ENCODE peak calls at places on chromosomes 1 and 21, in seven cellular contexts. One of them, this sample, is unnamed.

GRCh38 chr1:247100676-247101279 is 3.4 kb downstream of the ZNF669 start:
- DNase-seq in cardiac fibroblast: no peak
- DNase-seq in fibroblast of the aortic adventitia: no peak
- DNase-seq in stomach: no peak
- DNase-seq in astrocyte of the spinal cord: no peak
- DNase-seq in GM23338: no peak
- DNase-seq in BE2C: no peak
- DNase-seq in this sample: no peak

GRCh38 chr1:26831546-26832248 is 5.2 kb downstream of the ZDHHC18 start:
- DNase-seq in cardiac fibroblast: peak
- DNase-seq in fibroblast of the aortic adventitia: no peak
- DNase-seq in stomach: no peak
- DNase-seq in astrocyte of the spinal cord: no peak
- DNase-seq in GM23338: no peak
- DNase-seq in BE2C: no peak
- DNase-seq in this sample: peak

GRCh38 chr1:55412060-55412459 is 196.9 kb upstream of the USP24 start:
- DNase-seq in cardiac fibroblast: no peak
- DNase-seq in fibroblast of the aortic adventitia: no peak
- DNase-seq in stomach: no peak
- DNase-seq in astrocyte of the spinal cord: no peak
- DNase-seq in GM23338: no peak
- DNase-seq in BE2C: no peak
- DNase-seq in this sample: no peak

GRCh38 chr1:206497363-206497762 is 10.0 kb upstream of the RASSF5 start:
- DNase-seq in cardiac fibroblast: no peak
- DNase-seq in fibroblast of the aortic adventitia: no peak
- DNase-seq in stomach: no peak
- DNase-seq in astrocyte of the spinal cord: no peak
- DNase-seq in GM23338: no peak
- DNase-seq in BE2C: no peak
- DNase-seq in this sample: no peak

GRCh38 chr21:46152939-46153258 is 2.5 kb downstream of the FTCD start:
- DNase-seq in cardiac fibroblast: no peak
- DNase-seq in fibroblast of the aortic adventitia: no peak
- DNase-seq in stomach: no peak
- DNase-seq in astrocyte of the spinal cord: no peak
- DNase-seq in GM23338: no peak
- DNase-seq in BE2C: no peak
- DNase-seq in this sample: no peak

GRCh38 chr1:34163792-34164509 is 1.1 kb downstream of the CSMD2 start:
- DNase-seq in cardiac fibroblast: no peak
- DNase-seq in fibroblast of the aortic adventitia: peak
- DNase-seq in stomach: no peak
- DNase-seq in astrocyte of the spinal cord: peak
- DNase-seq in GM23338: peak
- DNase-seq in BE2C: no peak
- DNase-seq in this sample: no peak

GRCh38 chr21:24411429-24411828 is 1195.9 kb downstream of the MRPL39 start:
- DNase-seq in cardiac fibroblast: no peak
- DNase-seq in fibroblast of the aortic adventitia: no peak
- DNase-seq in stomach: no peak
- DNase-seq in astrocyte of the spinal cord: no peak
- DNase-seq in GM23338: no peak
- DNase-seq in BE2C: no peak
- DNase-seq in this sample: no peak

GRCh38 chr1:91507330-91507729 is 6.7 kb downstream of the CDC7 start:
- DNase-seq in cardiac fibroblast: peak
- DNase-seq in fibroblast of the aortic adventitia: peak
- DNase-seq in stomach: no peak
- DNase-seq in astrocyte of the spinal cord: no peak
- DNase-seq in GM23338: no peak
- DNase-seq in BE2C: no peak
- DNase-seq in this sample: no peak

GRCh38 chr1:109726007-109726406 is 14.0 kb downstream of the GSTM5 start:
- DNase-seq in cardiac fibroblast: no peak
- DNase-seq in fibroblast of the aortic adventitia: no peak
- DNase-seq in stomach: no peak
- DNase-seq in astrocyte of the spinal cord: no peak
- DNase-seq in GM23338: no peak
- DNase-seq in BE2C: no peak
- DNase-seq in this sample: peak

GRCh38 chr1:53543130-53543770 is 84.1 kb downstream of the DMRTB1 start:
- DNase-seq in cardiac fibroblast: no peak
- DNase-seq in fibroblast of the aortic adventitia: no peak
- DNase-seq in stomach: no peak
- DNase-seq in astrocyte of the spinal cord: no peak
- DNase-seq in GM23338: no peak
- DNase-seq in BE2C: no peak
- DNase-seq in this sample: peak

GRCh38 chr1:73674945-73675561 is 522.9 kb downstream of the LRRIQ3 start:
- DNase-seq in cardiac fibroblast: peak
- DNase-seq in fibroblast of the aortic adventitia: peak
- DNase-seq in stomach: no peak
- DNase-seq in astrocyte of the spinal cord: peak
- DNase-seq in GM23338: peak
- DNase-seq in BE2C: no peak
- DNase-seq in this sample: peak

GRCh38 chr21:14718957-14719356 is 172.8 kb upstream of the SAMSN1 start:
- DNase-seq in cardiac fibroblast: no peak
- DNase-seq in fibroblast of the aortic adventitia: no peak
- DNase-seq in stomach: no peak
- DNase-seq in astrocyte of the spinal cord: no peak
- DNase-seq in GM23338: no peak
- DNase-seq in BE2C: peak
- DNase-seq in this sample: no peak

GRCh38 chr1:150171801-150172200 is 22.1 kb downstream of the PLEKHO1 start:
- DNase-seq in cardiac fibroblast: no peak
- DNase-seq in fibroblast of the aortic adventitia: no peak
- DNase-seq in stomach: no peak
- DNase-seq in astrocyte of the spinal cord: no peak
- DNase-seq in GM23338: no peak
- DNase-seq in BE2C: no peak
- DNase-seq in this sample: no peak

GRCh38 chr1:219126267-219126862 is 47.3 kb upstream of the LYPLAL1 start:
- DNase-seq in cardiac fibroblast: peak
- DNase-seq in fibroblast of the aortic adventitia: peak
- DNase-seq in stomach: no peak
- DNase-seq in astrocyte of the spinal cord: no peak
- DNase-seq in GM23338: no peak
- DNase-seq in BE2C: no peak
- DNase-seq in this sample: peak

GRCh38 chr1:240765732-240766363 is 153.9 kb upstream of the GREM2 start:
- DNase-seq in cardiac fibroblast: peak
- DNase-seq in fibroblast of the aortic adventitia: peak
- DNase-seq in stomach: no peak
- DNase-seq in astrocyte of the spinal cord: peak
- DNase-seq in GM23338: peak
- DNase-seq in BE2C: no peak
- DNase-seq in this sample: peak

GRCh38 chr1:106200711-106201110 is 855.8 kb upstream of the PRMT6 start:
- DNase-seq in cardiac fibroblast: no peak
- DNase-seq in fibroblast of the aortic adventitia: no peak
- DNase-seq in stomach: no peak
- DNase-seq in astrocyte of the spinal cord: no peak
- DNase-seq in GM23338: no peak
- DNase-seq in BE2C: no peak
- DNase-seq in this sample: no peak

GRCh38 chr1:244302889-244303609 is 148.7 kb downstream of the ADSS2 start:
- DNase-seq in cardiac fibroblast: peak
- DNase-seq in fibroblast of the aortic adventitia: peak
- DNase-seq in stomach: no peak
- DNase-seq in astrocyte of the spinal cord: peak
- DNase-seq in GM23338: no peak
- DNase-seq in BE2C: no peak
- DNase-seq in this sample: peak

GRCh38 chr1:39656416-39656815 is 15.5 kb downstream of the NT5C1A start:
- DNase-seq in cardiac fibroblast: no peak
- DNase-seq in fibroblast of the aortic adventitia: no peak
- DNase-seq in stomach: no peak
- DNase-seq in astrocyte of the spinal cord: no peak
- DNase-seq in GM23338: no peak
- DNase-seq in BE2C: peak
- DNase-seq in this sample: no peak

GRCh38 chr1:119547306-119547705 is 40.3 kb downstream of the HSD3B1 start:
- DNase-seq in cardiac fibroblast: no peak
- DNase-seq in fibroblast of the aortic adventitia: no peak
- DNase-seq in stomach: no peak
- DNase-seq in astrocyte of the spinal cord: no peak
- DNase-seq in GM23338: no peak
- DNase-seq in BE2C: no peak
- DNase-seq in this sample: no peak

GRCh38 chr1:119546641-119547040 is 39.6 kb downstream of the HSD3B1 start:
- DNase-seq in cardiac fibroblast: no peak
- DNase-seq in fibroblast of the aortic adventitia: no peak
- DNase-seq in stomach: no peak
- DNase-seq in astrocyte of the spinal cord: no peak
- DNase-seq in GM23338: no peak
- DNase-seq in BE2C: no peak
- DNase-seq in this sample: no peak

GRCh38 chr1:119541389-119541788 is 34.4 kb downstream of the HSD3B1 start:
- DNase-seq in cardiac fibroblast: no peak
- DNase-seq in fibroblast of the aortic adventitia: no peak
- DNase-seq in stomach: no peak
- DNase-seq in astrocyte of the spinal cord: no peak
- DNase-seq in GM23338: no peak
- DNase-seq in BE2C: no peak
- DNase-seq in this sample: no peak

GRCh38 chr1:119542492-119542946 is 35.5 kb downstream of the HSD3B1 start:
- DNase-seq in cardiac fibroblast: peak
- DNase-seq in fibroblast of the aortic adventitia: peak
- DNase-seq in stomach: no peak
- DNase-seq in astrocyte of the spinal cord: no peak
- DNase-seq in GM23338: no peak
- DNase-seq in BE2C: no peak
- DNase-seq in this sample: no peak

DNA sequence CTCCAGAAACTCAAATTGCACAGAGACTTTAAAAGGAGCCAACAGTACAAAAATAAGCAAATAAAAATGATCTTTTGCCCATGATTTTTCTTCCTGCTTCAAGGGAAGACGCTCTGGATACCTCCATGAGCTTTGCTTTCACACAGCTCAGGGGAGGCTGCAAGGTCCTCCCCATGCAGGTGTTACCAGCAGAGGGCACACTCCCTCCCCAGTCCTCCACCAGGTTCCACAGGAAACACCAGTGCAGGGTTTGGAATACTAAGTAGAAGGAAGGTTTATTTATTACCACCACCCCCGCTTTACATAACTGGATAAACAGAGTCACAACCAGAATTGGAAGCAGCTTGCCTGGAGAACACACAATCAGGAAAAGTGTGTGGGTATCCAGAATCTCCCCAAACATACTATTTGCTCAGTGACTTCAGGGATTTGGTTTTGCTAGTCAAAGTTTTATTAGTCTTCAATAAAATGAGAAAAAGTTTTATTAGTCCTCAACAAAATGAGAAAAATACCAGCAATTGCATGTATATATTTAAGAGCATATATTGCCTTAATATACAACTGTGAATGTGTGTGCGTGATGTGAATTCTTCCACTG is 37.3 kb downstream of the HSD3B1 start:
- DNase-seq in cardiac fibroblast: no peak
- DNase-seq in fibroblast of the aortic adventitia: no peak
- DNase-seq in stomach: no peak
- DNase-seq in astrocyte of the spinal cord: no peak
- DNase-seq in GM23338: peak
- DNase-seq in BE2C: peak
- DNase-seq in this sample: peak
- TF ChIP-seq CTCF in cardiac fibroblast: peak
- TF ChIP-seq CTCF in fibroblast of the aortic adventitia: peak
- TF ChIP-seq CTCF in stomach: no peak
- TF ChIP-seq CTCF in astrocyte of the spinal cord: peak
- TF ChIP-seq CTCF in GM23338: peak
- TF ChIP-seq CTCF in BE2C: peak
- TF ChIP-seq CTCF in this sample: peak

DNA sequence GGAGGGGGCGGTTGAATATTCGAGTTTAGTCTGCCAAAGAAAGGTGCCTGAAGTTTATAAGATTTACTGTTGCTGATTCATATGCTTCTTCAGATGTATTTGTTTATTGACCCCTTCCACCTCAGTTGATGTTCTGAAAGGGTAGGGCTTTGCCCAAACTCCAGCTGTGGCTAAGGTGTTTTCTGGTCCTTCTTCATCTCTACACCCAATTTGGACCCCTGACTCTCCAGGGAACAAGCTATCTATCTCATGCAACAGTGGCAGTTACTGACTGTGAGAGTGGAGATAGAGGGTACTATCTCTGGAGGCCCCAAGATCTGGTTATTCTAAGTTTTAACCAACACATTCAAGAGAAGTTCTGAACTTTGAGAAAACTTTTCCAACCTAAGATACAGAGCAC is 12.6 kb upstream of the ALG14 start:
- DNase-seq in cardiac fibroblast: no peak
- DNase-seq in fibroblast of the aortic adventitia: no peak
- DNase-seq in stomach: no peak
- DNase-seq in astrocyte of the spinal cord: no peak
- DNase-seq in GM23338: no peak
- DNase-seq in BE2C: no peak
- DNase-seq in this sample: no peak
- H3K4me3 ChIP-seq in cardiac fibroblast: no peak
- H3K4me3 ChIP-seq in fibroblast of the aortic adventitia: no peak
- H3K4me3 ChIP-seq in stomach: no peak
- H3K4me3 ChIP-seq in astrocyte of the spinal cord: no peak
- H3K4me3 ChIP-seq in GM23338: peak
- H3K4me3 ChIP-seq in BE2C: no peak
- H3K4me3 ChIP-seq in this sample: no peak

DNA sequence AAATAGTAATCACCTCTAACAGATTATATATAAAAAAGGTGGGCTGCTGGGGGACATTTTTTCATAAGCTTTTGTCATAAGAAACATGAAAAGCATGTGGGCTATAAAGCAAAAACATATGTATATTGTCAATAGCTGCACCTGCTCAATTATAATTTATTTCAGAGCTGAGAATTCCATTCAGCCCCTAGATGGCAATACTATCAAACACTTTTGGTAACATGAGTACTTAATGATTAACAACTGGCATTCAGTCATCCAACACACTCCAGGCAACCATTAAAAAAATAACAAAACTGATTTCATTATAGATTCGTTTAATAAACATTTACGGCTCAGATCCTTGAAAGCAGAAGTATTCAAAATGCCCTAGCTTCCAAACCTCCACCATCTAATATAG is 115.1 kb downstream of the KCTD3 start:
- DNase-seq in cardiac fibroblast: no peak
- DNase-seq in fibroblast of the aortic adventitia: peak
- DNase-seq in stomach: no peak
- DNase-seq in astrocyte of the spinal cord: no peak
- DNase-seq in GM23338: peak
- DNase-seq in BE2C: no peak
- DNase-seq in this sample: no peak
- TF ChIP-seq CTCF in cardiac fibroblast: no peak
- TF ChIP-seq CTCF in fibroblast of the aortic adventitia: peak
- TF ChIP-seq CTCF in stomach: no peak
- TF ChIP-seq CTCF in astrocyte of the spinal cord: no peak
- TF ChIP-seq CTCF in GM23338: peak
- TF ChIP-seq CTCF in BE2C: peak
- TF ChIP-seq CTCF in this sample: no peak

DNA sequence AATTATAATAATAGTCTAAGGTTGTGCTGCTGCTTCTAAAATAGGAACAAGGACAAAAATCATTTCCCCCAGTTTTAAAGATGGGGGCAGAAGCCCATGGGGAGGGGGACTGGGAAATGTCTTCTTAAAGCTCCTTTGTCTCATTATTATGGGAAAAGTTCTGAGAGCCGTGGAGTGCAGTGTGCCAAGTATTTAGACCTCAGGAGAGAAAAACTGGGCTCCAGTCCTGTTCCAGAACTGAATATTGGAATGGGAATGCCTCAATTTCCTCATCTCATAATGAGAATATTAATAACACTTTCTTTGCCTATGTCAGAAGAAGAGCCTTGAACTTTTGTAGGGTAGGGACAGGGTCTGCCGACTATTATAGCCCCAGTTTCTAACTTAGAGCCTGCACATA is 40.9 kb upstream of the ATF3 start:
- DNase-seq in cardiac fibroblast: no peak
- DNase-seq in fibroblast of the aortic adventitia: no peak
- DNase-seq in stomach: no peak
- DNase-seq in astrocyte of the spinal cord: no peak
- DNase-seq in GM23338: no peak
- DNase-seq in BE2C: no peak
- DNase-seq in this sample: no peak
- H3K4me3 ChIP-seq in cardiac fibroblast: no peak
- H3K4me3 ChIP-seq in fibroblast of the aortic adventitia: no peak
- H3K4me3 ChIP-seq in stomach: no peak
- H3K4me3 ChIP-seq in astrocyte of the spinal cord: no peak
- H3K4me3 ChIP-seq in GM23338: no peak
- H3K4me3 ChIP-seq in BE2C: no peak
- H3K4me3 ChIP-seq in this sample: no peak